ENCODE peak calls at places on chromosomes 1 and 21, in four cellular contexts. One of them, this sample, is unnamed.

GRCh38 chr1:3976821-3977220 is 76.7 kb upstream of the C1orf174 start:
- DNase-seq in fibroblast of villous mesenchyme: no peak
- DNase-seq in activated naive CD4-positive, alpha-beta T cell: no peak
- DNase-seq in AG10803: no peak
- DNase-seq in this sample: no peak

GRCh38 chr1:58621375-58621774 is 44.3 kb upstream of the TACSTD2 start:
- DNase-seq in fibroblast of villous mesenchyme: no peak
- DNase-seq in activated naive CD4-positive, alpha-beta T cell: no peak
- DNase-seq in AG10803: no peak
- DNase-seq in this sample: no peak

GRCh38 chr1:203273869-203274602 is 31.3 kb upstream of the BTG2 start:
- DNase-seq in activated naive CD4-positive, alpha-beta T cell: no peak
- DNase-seq in AG10803: no peak
- DNase-seq in fibroblast of villous mesenchyme: no peak
- DNase-seq in this sample: no peak

GRCh38 chr1:34774967-34775366 is 6.0 kb upstream of the GJB3 start:
- DNase-seq in fibroblast of villous mesenchyme: no peak
- DNase-seq in activated naive CD4-positive, alpha-beta T cell: no peak
- DNase-seq in AG10803: no peak
- DNase-seq in this sample: no peak

GRCh38 chr1:223331929-223332328 is 32.0 kb downstream of the SUSD4 start:
- DNase-seq in activated naive CD4-positive, alpha-beta T cell: no peak
- DNase-seq in AG10803: peak
- DNase-seq in fibroblast of villous mesenchyme: peak
- DNase-seq in this sample: peak

GRCh38 chr1:232600430-232601258 is 29.3 kb downstream of the SIPA1L2 start:
- DNase-seq in activated naive CD4-positive, alpha-beta T cell: no peak
- DNase-seq in fibroblast of villous mesenchyme: no peak
- DNase-seq in AG10803: no peak
- DNase-seq in this sample: no peak

GRCh38 chr1:17802164-17802563 is 47.0 kb downstream of the ACTL8 start:
- DNase-seq in activated naive CD4-positive, alpha-beta T cell: no peak
- DNase-seq in fibroblast of villous mesenchyme: no peak
- DNase-seq in AG10803: peak
- DNase-seq in this sample: peak

GRCh38 chr1:150546294-150546937 is 2.8 kb upstream of the ADAMTSL4 start:
- DNase-seq in AG10803: no peak
- DNase-seq in fibroblast of villous mesenchyme: no peak
- DNase-seq in activated naive CD4-positive, alpha-beta T cell: no peak
- DNase-seq in this sample: no peak

GRCh38 chr1:5664081-5664480 is 328.1 kb downstream of the NPHP4 start:
- DNase-seq in fibroblast of villous mesenchyme: no peak
- DNase-seq in AG10803: no peak
- DNase-seq in activated naive CD4-positive, alpha-beta T cell: no peak
- DNase-seq in this sample: no peak

GRCh38 chr1:110280804-110281203 is 58.4 kb upstream of the RBM15 start:
- DNase-seq in AG10803: no peak
- DNase-seq in fibroblast of villous mesenchyme: no peak
- DNase-seq in activated naive CD4-positive, alpha-beta T cell: no peak
- DNase-seq in this sample: no peak

GRCh38 chr1:24990796-24991195 is 60.7 kb upstream of the RUNX3 start:
- DNase-seq in activated naive CD4-positive, alpha-beta T cell: no peak
- DNase-seq in fibroblast of villous mesenchyme: no peak
- DNase-seq in AG10803: no peak
- DNase-seq in this sample: no peak

GRCh38 chr1:234942869-234943501 is 185.7 kb downstream of the TOMM20 start:
- DNase-seq in AG10803: no peak
- DNase-seq in activated naive CD4-positive, alpha-beta T cell: no peak
- DNase-seq in fibroblast of villous mesenchyme: no peak
- DNase-seq in this sample: no peak

GRCh38 chr21:35401476-35401875 is 352.4 kb upstream of the RUNX1 start:
- DNase-seq in fibroblast of villous mesenchyme: no peak
- DNase-seq in activated naive CD4-positive, alpha-beta T cell: no peak
- DNase-seq in AG10803: peak
- DNase-seq in this sample: no peak

GRCh38 chr21:17414766-17415165 is 98.1 kb upstream of the CXADR start:
- DNase-seq in activated naive CD4-positive, alpha-beta T cell: no peak
- DNase-seq in fibroblast of villous mesenchyme: no peak
- DNase-seq in AG10803: no peak
- DNase-seq in this sample: no peak